ENCODE peak calls at places on chromosomes 11 and 22, in four cellular contexts. One of them, this sample, is unnamed.
A peak's percentile ranks its signal among the peaks of the same experiment; 100 is the strongest.

GRCh38 chr11:132119573-132119972 is 749.2 kb downstream of the NTM start:
- DNase-seq in AG04450: no peak
- DNase-seq in cardiac fibroblast: no peak
- DNase-seq in testis: no peak
- DNase-seq in this sample: no peak

GRCh38 chr22:20131856-20132685 is 467 bp downstream of the ZDHHC8 start:
- DNase-seq in cardiac fibroblast: peak; percentile 22
- DNase-seq in AG04450: no peak
- DNase-seq in testis: no peak
- DNase-seq in this sample: peak; percentile 38

GRCh38 chr11:132980721-132981120 is 551.6 kb downstream of the OPCML start:
- DNase-seq in testis: no peak
- DNase-seq in cardiac fibroblast: no peak
- DNase-seq in AG04450: no peak
- DNase-seq in this sample: no peak

GRCh38 chr11:15819679-15820286 is 536.6 kb downstream of the SOX6 start:
- DNase-seq in testis: peak; percentile 86
- DNase-seq in AG04450: no peak
- DNase-seq in cardiac fibroblast: peak; percentile 76
- DNase-seq in this sample: peak; percentile 37

GRCh38 chr22:21867528-21868266 is at the start of gene MAPK1:
- DNase-seq in AG04450: peak; percentile 33
- DNase-seq in testis: peak; percentile 96
- DNase-seq in cardiac fibroblast: peak; percentile 93
- DNase-seq in this sample: peak; percentile 78

GRCh38 chr11:14789879-14790484 is 102.0 kb downstream of the CYP2R1 start:
- DNase-seq in AG04450: no peak
- DNase-seq in cardiac fibroblast: peak; percentile 20
- DNase-seq in testis: no peak
- DNase-seq in this sample: peak; percentile 20

GRCh38 chr11:71139516-71140205 is 112.7 kb downstream of the SHANK2 start:
- DNase-seq in AG04450: no peak
- DNase-seq in testis: peak; percentile 85
- DNase-seq in cardiac fibroblast: peak; percentile 40
- DNase-seq in this sample: peak; percentile 21

GRCh38 chr22:36405671-36406070 is 17.9 kb upstream of the MYH9 start:
- DNase-seq in testis: no peak
- DNase-seq in AG04450: no peak
- DNase-seq in cardiac fibroblast: peak; percentile 57
- DNase-seq in this sample: no peak

GRCh38 chr11:93189462-93189861 is 8.3 kb downstream of the SLC36A4 start:
- DNase-seq in cardiac fibroblast: no peak
- DNase-seq in AG04450: no peak
- DNase-seq in testis: no peak
- DNase-seq in this sample: no peak

GRCh38 chr11:131874070-131874469 is 503.7 kb downstream of the NTM start:
- DNase-seq in cardiac fibroblast: no peak
- DNase-seq in testis: no peak
- DNase-seq in AG04450: no peak
- DNase-seq in this sample: no peak

GRCh38 chr11:85821636-85822035 is 10.7 kb upstream of the SYTL2 start:
- DNase-seq in AG04450: no peak
- DNase-seq in cardiac fibroblast: no peak
- DNase-seq in testis: no peak
- DNase-seq in this sample: peak; percentile 82

GRCh38 chr22:30614268-30614667 is 7.3 kb downstream of the TCN2 start:
- DNase-seq in cardiac fibroblast: no peak
- DNase-seq in testis: no peak
- DNase-seq in AG04450: no peak
- DNase-seq in this sample: no peak

GRCh38 chr11:108897071-108897481 is 232.2 kb downstream of the DDX10 start:
- DNase-seq in testis: no peak
- DNase-seq in cardiac fibroblast: no peak
- DNase-seq in AG04450: no peak
- DNase-seq in this sample: no peak

GRCh38 chr11:101583180-101584128 is at the start of gene TRPC6:
- DNase-seq in cardiac fibroblast: peak; percentile 0
- DNase-seq in testis: peak; percentile 49
- DNase-seq in AG04450: no peak
- DNase-seq in this sample: peak; percentile 11

GRCh38 chr11:113147249-113147648 is 167.1 kb upstream of the TTC12 start:
- DNase-seq in cardiac fibroblast: no peak
- DNase-seq in AG04450: no peak
- DNase-seq in testis: no peak
- DNase-seq in this sample: no peak

GRCh38 chr22:22684605-22685561 is 40.5 kb downstream of the GGTLC2 start:
- DNase-seq in testis: peak; percentile 28
- DNase-seq in cardiac fibroblast: peak; percentile 72
- DNase-seq in AG04450: peak; percentile 57
- DNase-seq in this sample: peak; percentile 88

GRCh38 chr11:70109006-70109405 is 30.9 kb downstream of the ANO1 start:
- DNase-seq in AG04450: no peak
- DNase-seq in testis: no peak
- DNase-seq in cardiac fibroblast: no peak
- DNase-seq in this sample: no peak

GRCh38 chr22:38014083-38014482 is 29.7 kb upstream of the SOX10 start:
- DNase-seq in testis: no peak
- DNase-seq in cardiac fibroblast: no peak
- DNase-seq in AG04450: no peak
- DNase-seq in this sample: no peak

GRCh38 chr11:130677486-130678153 is 229.2 kb downstream of the ADAMTS15 start:
- DNase-seq in cardiac fibroblast: peak; percentile 96
- DNase-seq in AG04450: peak; percentile 45
- DNase-seq in testis: no peak
- DNase-seq in this sample: no peak

GRCh38 chr22:40015346-40015976 is 20.7 kb downstream of the FAM83F start:
- DNase-seq in cardiac fibroblast: no peak
- DNase-seq in AG04450: no peak
- DNase-seq in testis: no peak
- DNase-seq in this sample: no peak

GRCh38 chr22:35484651-35485372 is 55.8 kb upstream of the RASD2 start:
- DNase-seq in testis: no peak
- DNase-seq in cardiac fibroblast: no peak
- DNase-seq in AG04450: no peak
- DNase-seq in this sample: peak; percentile 53

GRCh38 chr11:28581286-28582242 is 473.4 kb downstream of the METTL15 start:
- DNase-seq in AG04450: peak; percentile 23
- DNase-seq in testis: no peak
- DNase-seq in cardiac fibroblast: peak; percentile 18
- DNase-seq in this sample: peak; percentile 85

GRCh38 chr22:49356428-49356827 is 471.2 kb downstream of the BRD1 start:
- DNase-seq in testis: no peak
- DNase-seq in AG04450: no peak
- DNase-seq in cardiac fibroblast: no peak
- DNase-seq in this sample: no peak

GRCh38 chr11:16818284-16818683 is 79.8 kb downstream of the C11orf58 start:
- DNase-seq in AG04450: no peak
- DNase-seq in testis: no peak
- DNase-seq in cardiac fibroblast: no peak
- DNase-seq in this sample: peak; percentile 15

GRCh38 chr11:120130991-120131760 is 6.7 kb downstream of the TRIM29 start:
- DNase-seq in AG04450: no peak
- DNase-seq in cardiac fibroblast: no peak
- DNase-seq in testis: no peak
- DNase-seq in this sample: no peak

GRCh38 chr11:74926304-74927030 is 22.4 kb downstream of the XRRA1 start:
- DNase-seq in testis: no peak
- DNase-seq in AG04450: no peak
- DNase-seq in cardiac fibroblast: no peak
- DNase-seq in this sample: peak; percentile 89

GRCh38 chr11:2510626-2511402 is 66.0 kb downstream of the KCNQ1 start:
- DNase-seq in testis: no peak
- DNase-seq in AG04450: no peak
- DNase-seq in cardiac fibroblast: no peak
- DNase-seq in this sample: no peak

GRCh38 chr11:64331569-64332371 is 8.2 kb upstream of the CCDC88B start:
- DNase-seq in AG04450: peak; percentile 38
- DNase-seq in testis: peak; percentile 86
- DNase-seq in cardiac fibroblast: peak; percentile 89
- DNase-seq in this sample: peak; percentile 95

GRCh38 chr11:6693342-6694228 is 10.4 kb upstream of the MRPL17 start:
- DNase-seq in testis: no peak
- DNase-seq in cardiac fibroblast: peak; percentile 86
- DNase-seq in AG04450: peak; percentile 38
- DNase-seq in this sample: peak; percentile 97

GRCh38 chr11:1120532-1121342 is 37.0 kb upstream of the MUC5AC start:
- DNase-seq in AG04450: no peak
- DNase-seq in testis: peak; percentile 13
- DNase-seq in cardiac fibroblast: no peak
- DNase-seq in this sample: no peak

GRCh38 chr22:21972293-21972779 is 10.3 kb downstream of the TOP3B start:
- DNase-seq in cardiac fibroblast: peak; percentile 46
- DNase-seq in testis: peak; percentile 36
- DNase-seq in AG04450: no peak
- DNase-seq in this sample: peak; percentile 35

GRCh38 chr11:73239571-73240189 is 21.6 kb downstream of the P2RY2 start:
- DNase-seq in testis: no peak
- DNase-seq in AG04450: no peak
- DNase-seq in cardiac fibroblast: no peak
- DNase-seq in this sample: no peak

GRCh38 chr22:32644252-32645100 is 157.0 kb upstream of the TIMP3 start:
- DNase-seq in cardiac fibroblast: peak; percentile 78
- DNase-seq in testis: no peak
- DNase-seq in AG04450: no peak
- DNase-seq in this sample: no peak

GRCh38 chr11:79441159-79441875 is 487 bp upstream of the TENM4 start:
- DNase-seq in cardiac fibroblast: no peak
- DNase-seq in testis: no peak
- DNase-seq in AG04450: no peak
- DNase-seq in this sample: peak; percentile 23

GRCh38 chr11:44982496-44983062 is 31.9 kb upstream of the TP53I11 start:
- DNase-seq in cardiac fibroblast: no peak
- DNase-seq in AG04450: no peak
- DNase-seq in testis: no peak
- DNase-seq in this sample: no peak

GRCh38 chr11:33635161-33635560 is 65.5 kb downstream of the C11orf91 start:
- DNase-seq in testis: no peak
- DNase-seq in cardiac fibroblast: peak; percentile 90
- DNase-seq in AG04450: no peak
- DNase-seq in this sample: peak; percentile 83

GRCh38 chr11:63536669-63537292 is at the start of gene PLAAT4:
- DNase-seq in AG04450: no peak
- DNase-seq in testis: peak; percentile 61
- DNase-seq in cardiac fibroblast: peak; percentile 85
- DNase-seq in this sample: peak; percentile 64

GRCh38 chr22:17366830-17367229 is 2.4 kb upstream of the CECR2 start:
- DNase-seq in testis: peak; percentile 42
- DNase-seq in cardiac fibroblast: peak; percentile 53
- DNase-seq in AG04450: no peak
- DNase-seq in this sample: no peak

GRCh38 chr22:20437253-20438065 is at the start of gene SCARF2:
- DNase-seq in AG04450: no peak
- DNase-seq in testis: no peak
- DNase-seq in cardiac fibroblast: peak; percentile 79
- DNase-seq in this sample: no peak

GRCh38 chr11:116053538-116053919 is 549.3 kb upstream of the CADM1 start:
- DNase-seq in testis: no peak
- DNase-seq in AG04450: no peak
- DNase-seq in cardiac fibroblast: no peak
- DNase-seq in this sample: no peak

GRCh38 chr11:116055064-116055463 is 550.8 kb upstream of the CADM1 start:
- DNase-seq in cardiac fibroblast: no peak
- DNase-seq in AG04450: no peak
- DNase-seq in testis: no peak
- DNase-seq in this sample: no peak

GRCh38 chr11:116051494-116051893 is 547.3 kb upstream of the CADM1 start:
- DNase-seq in testis: no peak
- DNase-seq in AG04450: no peak
- DNase-seq in cardiac fibroblast: no peak
- DNase-seq in this sample: no peak

DNA sequence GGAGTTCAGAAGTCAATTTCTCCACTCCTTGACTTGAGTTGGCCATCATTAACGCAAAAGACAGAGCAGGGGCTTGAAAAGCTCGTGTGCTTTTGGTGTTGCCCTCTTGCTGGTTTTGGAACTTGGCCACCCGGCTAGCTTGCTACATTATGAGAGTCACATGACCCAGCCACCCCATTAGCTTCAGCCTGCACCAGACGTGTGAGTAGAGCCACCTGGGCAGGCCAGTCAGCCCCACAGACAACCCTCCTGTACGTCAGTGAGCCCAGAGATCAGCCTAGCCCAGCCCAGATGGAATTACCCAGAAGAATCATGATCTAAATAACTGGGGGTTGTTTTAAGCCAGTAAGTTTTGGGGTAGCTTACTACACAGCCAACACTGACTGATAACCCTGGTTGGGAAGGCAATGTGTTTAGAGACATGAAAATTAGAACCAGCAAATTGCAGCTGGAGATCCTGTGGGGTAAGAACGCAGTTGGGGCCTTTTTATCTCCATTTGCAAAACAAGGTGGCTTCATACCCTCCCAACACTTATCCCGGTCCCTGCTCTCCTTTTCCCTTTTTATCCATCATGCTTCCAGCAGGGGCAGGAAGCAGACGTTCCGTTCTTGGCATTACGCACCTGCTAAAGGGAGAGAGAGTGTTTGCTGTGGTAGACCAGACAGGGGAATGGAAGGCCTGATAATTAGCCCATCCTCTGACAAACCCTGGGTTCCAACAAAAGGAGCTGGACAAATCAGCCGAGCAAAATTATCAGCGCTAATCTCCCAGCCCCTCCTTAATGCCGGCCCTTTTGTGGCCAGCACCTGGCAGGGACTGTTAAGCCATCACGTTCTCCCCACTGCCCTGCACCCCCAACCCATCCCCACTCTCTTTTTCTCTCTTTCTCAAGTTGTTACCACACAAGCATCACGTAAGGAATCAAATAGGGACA is 548.7 kb upstream of the CADM1 start:
- DNase-seq in testis: no peak
- DNase-seq in AG04450: no peak
- DNase-seq in cardiac fibroblast: no peak
- DNase-seq in this sample: no peak
- H3K4me3 ChIP-seq in testis: no peak overlapping the region
- H3K4me3 ChIP-seq in AG04450: no peak overlapping the region
- H3K4me3 ChIP-seq in cardiac fibroblast: no peak overlapping the region
- H3K4me3 ChIP-seq in this sample: no peak overlapping the region

GRCh38 chr22:46471901-46472721 is 65.3 kb downstream of the CELSR1 start:
- DNase-seq in cardiac fibroblast: no peak
- DNase-seq in AG04450: no peak
- DNase-seq in testis: no peak
- DNase-seq in this sample: no peak
- TF ChIP-seq CTCF in cardiac fibroblast: no peak
- TF ChIP-seq CTCF in AG04450: no peak
- TF ChIP-seq CTCF in testis: no peak
- TF ChIP-seq CTCF in this sample: no peak

GRCh38 chr11:117313828-117314768 is 2.0 kb downstream of the BACE1 start:
- DNase-seq in testis: no peak
- DNase-seq in AG04450: no peak
- DNase-seq in cardiac fibroblast: no peak
- DNase-seq in this sample: no peak
- H3K4me3 ChIP-seq in testis: no peak overlapping the region
- H3K4me3 ChIP-seq in AG04450: peak overlapping the region; percentile 71
- H3K4me3 ChIP-seq in cardiac fibroblast: peak overlapping the region; percentile 76
- H3K4me3 ChIP-seq in this sample: peak overlapping the region; percentile 71

GRCh38 chr11:92101845-92102244 is 122.8 kb upstream of the FAT3 start:
- DNase-seq in testis: no peak
- DNase-seq in AG04450: no peak
- DNase-seq in cardiac fibroblast: no peak
- DNase-seq in this sample: no peak
- TF ChIP-seq CTCF in testis: no peak
- TF ChIP-seq CTCF in AG04450: no peak
- TF ChIP-seq CTCF in cardiac fibroblast: no peak
- TF ChIP-seq CTCF in this sample: no peak